ENCODE peak calls at places on chromosome 21, in ten cellular contexts. V, N, A, J, M, I, E, C, Y and L are unnamed samples.

GRCh38 chr21:44874497-44875331 is 1.2 kb upstream of the PTTG1IP start:
- DNase-seq in C (no peak), J (peak), A (no peak), M (no peak), E (no peak), Y (peak), V (peak), N (peak), I (no peak), L (peak)

GRCh38 chr21:15660424-15660805 is 69.4 kb upstream of the USP25 start:
- DNase-seq in A (no peak), Y (no peak), V (no peak), E (no peak), C (no peak), I (no peak), J (no peak), M (no peak), N (no peak), L (no peak)

GRCh38 chr21:15062566-15062965 is 2.2 kb downstream of the NRIP1 start:
- DNase-seq in J (peak), M (no peak), E (no peak), C (no peak), V (no peak), Y (no peak), A (no peak), N (peak), I (no peak), L (no peak)

GRCh38 chr21:45270306-45270821 is 17.3 kb downstream of the POFUT2 start:
- DNase-seq in M (no peak), J (no peak), V (peak), E (no peak), C (no peak), Y (peak), I (no peak), A (no peak), N (no peak), L (no peak)

GRCh38 chr21:45078877-45079281 is 4.5 kb downstream of the ADARB1 start:
- DNase-seq in E (no peak), N (peak), M (no peak), I (peak), Y (no peak), A (no peak), C (peak), J (peak), V (no peak), L (no peak)

GRCh38 chr21:43699933-43700599 is 18.9 kb upstream of the PDXK start:
- DNase-seq in J (no peak), M (no peak), E (no peak), V (no peak), N (no peak), I (no peak), Y (no peak), C (no peak), A (no peak), L (no peak)

GRCh38 chr21:21860888-21861287 is 862.7 kb downstream of the NCAM2 start:
- DNase-seq in I (no peak), M (no peak), N (peak), Y (no peak), A (no peak), V (no peak), C (no peak), J (no peak), E (no peak), L (no peak)

GRCh38 chr21:46168659-46169386 is 13.4 kb upstream of the FTCD start:
- DNase-seq in N (no peak), A (no peak), I (no peak), Y (peak), V (no peak), C (no peak), J (no peak), M (no peak), E (no peak), L (no peak)

GRCh38 chr21:14687277-14687642 is 141.1 kb upstream of the SAMSN1 start:
- DNase-seq in E (no peak), V (no peak), J (no peak), Y (no peak), A (no peak), C (no peak), N (peak), I (no peak), M (no peak), L (no peak)

GRCh38 chr21:14438204-14438603 is 55.3 kb upstream of the HSPA13 start:
- DNase-seq in A (no peak), Y (no peak), N (no peak), V (no peak), J (peak), C (no peak), M (no peak), I (no peak), E (no peak), L (no peak)

GRCh38 chr21:44739316-44739715 is 27.9 kb upstream of the TSPEAR start:
- DNase-seq in E (no peak), V (no peak), C (no peak), N (no peak), M (no peak), A (no peak), Y (no peak), J (no peak), I (no peak), L (no peak)

GRCh38 chr21:46093668-46094400 is 4.1 kb upstream of the COL6A2 start:
- DNase-seq in A (no peak), M (no peak), V (no peak), Y (no peak), E (no peak), J (no peak), N (no peak), I (no peak), C (no peak), L (peak)

GRCh38 chr21:32732544-32732943 is 4.7 kb upstream of the SYNJ1 start:
- DNase-seq in V (no peak), C (no peak), J (no peak), I (no peak), Y (no peak), M (no peak), N (no peak), E (no peak), A (no peak), L (no peak)

GRCh38 chr21:31354604-31355443 is 10.8 kb upstream of the TIAM1 start:
- DNase-seq in C (peak), A (no peak), E (peak), Y (no peak), N (peak), I (peak), M (peak), J (peak), V (no peak), L (no peak)

GRCh38 chr21:29436143-29436542 is 137.4 kb downstream of the BACH1 start:
- DNase-seq in J (peak), V (no peak), E (no peak), C (no peak), Y (no peak), M (no peak), I (peak), N (no peak), A (no peak), L (no peak)

GRCh38 chr21:38813143-38813542 is 7.4 kb downstream of the ETS2 start:
- DNase-seq in M (no peak), A (no peak), C (no peak), I (no peak), J (no peak), N (no peak), Y (no peak), E (no peak), V (peak), L (no peak)
- H3K4me3 ChIP-seq in M (no peak), A (no peak), C (no peak), I (no peak), J (no peak), N (no peak), Y (no peak), E (no peak), V (no peak), L (peak)

DNA sequence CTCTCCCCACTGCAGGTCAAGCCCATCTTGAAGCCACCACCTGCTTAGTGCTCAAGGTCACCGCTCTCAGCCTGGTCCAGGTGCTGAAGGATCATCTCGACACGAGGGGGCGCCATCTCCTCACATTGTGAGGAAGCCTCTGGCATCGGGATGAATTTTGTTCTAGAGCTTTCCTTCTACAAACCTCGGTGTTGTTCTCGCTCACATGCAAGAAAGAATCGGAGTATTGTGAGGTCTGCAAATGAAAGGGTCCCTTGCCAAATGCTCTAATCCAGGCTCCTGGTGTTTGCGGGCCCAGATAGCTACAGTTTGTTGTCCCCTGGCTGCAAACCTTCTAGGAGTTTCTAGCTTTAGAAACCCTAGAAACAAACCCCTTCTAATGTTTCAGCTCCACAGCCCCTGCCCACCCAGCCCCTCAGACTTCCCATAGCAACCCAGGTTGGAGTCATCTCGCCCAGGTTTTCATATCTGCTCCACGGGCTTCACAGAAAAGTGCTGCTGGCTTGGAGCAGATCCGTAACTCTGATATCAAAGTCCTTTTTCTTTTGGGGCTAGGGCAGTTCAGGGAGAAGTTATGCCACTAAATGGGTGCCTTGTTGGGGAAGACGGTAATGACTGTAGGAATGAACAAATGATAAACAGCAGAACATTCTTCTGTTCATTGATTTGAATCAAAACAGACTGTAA is 8.6 kb upstream of the ATP5PO start:
- DNase-seq in I (peak), N (peak), E (no peak), Y (peak), V (peak), C (peak), A (no peak), M (peak), J (peak), L (peak)
- H3K4me3 ChIP-seq in I (no peak), N (no peak), E (no peak), Y (no peak), V (peak), C (no peak), A (no peak), M (no peak), J (peak), L (no peak)

DNA sequence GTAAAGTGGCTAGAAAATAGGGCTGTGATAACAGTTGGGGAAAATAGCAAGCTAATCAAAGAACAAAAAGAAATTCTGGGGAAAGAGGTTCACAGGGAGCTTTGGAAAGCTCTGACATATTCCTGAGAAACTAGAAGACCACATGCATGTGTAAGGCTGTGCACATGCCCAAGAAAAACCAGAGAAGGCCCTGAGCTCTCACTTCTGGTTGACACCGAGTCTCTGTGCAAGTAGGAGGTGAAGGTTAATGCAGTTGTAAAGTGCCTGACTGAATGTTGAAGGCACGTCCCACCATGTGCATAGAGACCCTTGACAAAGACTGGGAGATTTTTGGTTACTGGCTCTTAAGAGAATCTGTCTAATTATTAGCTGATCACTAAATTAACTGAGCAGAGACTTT is 261.0 kb downstream of the DYRK1A start:
- DNase-seq in J (no peak), N (no peak), E (no peak), Y (no peak), M (no peak), A (no peak), C (no peak), I (no peak), V (no peak), L (no peak)
- H3K4me3 ChIP-seq in J (no peak), N (no peak), E (no peak), Y (no peak), M (no peak), A (no peak), C (no peak), I (no peak), V (no peak), L (no peak)

DNA sequence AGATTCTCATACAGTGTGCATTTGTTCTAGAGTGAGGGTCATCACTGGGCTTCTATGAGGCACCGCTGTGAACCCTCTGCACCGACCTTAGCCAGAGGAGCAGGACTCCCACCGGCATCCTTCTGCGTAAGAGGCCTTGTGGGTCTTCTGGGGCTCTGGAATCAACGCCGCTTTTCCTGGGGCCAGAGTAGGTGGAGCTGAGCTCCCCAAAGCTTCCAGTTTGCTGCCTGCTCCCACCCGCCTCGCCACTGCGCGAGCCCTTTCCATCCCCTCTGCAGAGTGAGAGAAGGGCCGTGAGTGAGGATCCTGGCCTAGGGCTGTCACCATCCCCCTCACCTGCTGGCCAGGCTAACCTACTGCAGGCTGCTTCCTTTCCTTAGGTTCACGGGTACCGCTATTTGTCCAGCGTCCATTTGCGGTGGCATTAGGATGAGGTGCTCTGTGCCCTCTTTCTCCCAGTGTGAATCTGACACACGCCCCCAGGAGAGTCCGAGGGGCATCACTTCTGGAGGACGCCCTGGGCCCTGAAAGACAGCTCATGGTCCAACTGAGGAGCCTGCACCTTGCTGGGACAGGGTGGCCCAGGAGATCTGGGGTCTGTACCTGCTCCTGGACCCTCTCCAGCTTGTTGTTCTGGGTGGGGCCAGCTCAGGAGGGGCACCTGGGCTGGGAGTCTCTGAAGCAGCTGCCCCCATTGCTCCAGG is 36.2 kb downstream of the UMODL1 start:
- DNase-seq in Y (no peak), V (no peak), I (no peak), E (no peak), A (no peak), M (no peak), C (no peak), J (no peak), N (no peak), L (no peak)
- H3K4me3 ChIP-seq in Y (no peak), V (no peak), I (no peak), E (no peak), A (no peak), M (no peak), C (no peak), J (no peak), N (no peak), L (no peak)